ENCODE peak calls at places on chromosomes 5 and 9, in four cellular contexts. Q is CD4-positive, alpha-beta T cell; P is astrocyte; G is A673. C is an unnamed sample.

GRCh38 chr5:95850391-95850894 is 27.9 kb upstream of the GLRX start:
- DNase-seq in Q (no peak), P (no peak), G (no peak), C (no peak)

GRCh38 chr9:136695435-136695895 is 8.2 kb upstream of the AGPAT2 start:
- DNase-seq in Q (no peak), P (no peak), G (no peak), C (no peak)

GRCh38 chr9:108786756-108787663 is 68.8 kb downstream of the ACTL7B start:
- DNase-seq in Q (no peak), P (peak; percentile 53), G (peak; percentile 85), C (no peak)

GRCh38 chr9:137077010-137077747 is at the start of gene UAP1L1:
- DNase-seq in Q (peak; percentile 15), P (peak; percentile 34), G (peak; percentile 58), C (no peak)

GRCh38 chr5:180668835-180669596 is 19.6 kb upstream of the FLT4 start:
- DNase-seq in Q (no peak), P (no peak), G (no peak), C (no peak)

GRCh38 chr9:89536145-89536574 is 38.2 kb upstream of the SEMA4D start:
- DNase-seq in Q (no peak), P (no peak), G (no peak), C (no peak)

GRCh38 chr9:130498918-130499698 is 54.3 kb downstream of the ASS1 start:
- DNase-seq in Q (no peak), P (no peak), G (no peak), C (no peak)

GRCh38 chr5:44365351-44365750 is 23.9 kb downstream of the FGF10 start:
- DNase-seq in Q (no peak), P (no peak), G (no peak), C (no peak)

GRCh38 chr9:70120834-70121510 is 77.3 kb downstream of the MAMDC2 start:
- DNase-seq in Q (no peak), P (peak; percentile 97), G (no peak), C (peak; percentile 92)

GRCh38 chr9:100589582-100589981 is 11.7 kb downstream of the CAVIN4 start:
- DNase-seq in Q (no peak), P (peak; percentile 87), G (no peak), C (no peak)

GRCh38 chr9:131734165-131734610 is 5.7 kb downstream of the RAPGEF1 start:
- DNase-seq in Q (peak; percentile 50), P (no peak), G (peak; percentile 68), C (no peak)

GRCh38 chr5:34043099-34043876 is at the start of gene C1QTNF3:
- DNase-seq in Q (no peak), P (peak; percentile 57), G (no peak), C (no peak)

GRCh38 chr9:86829496-86830046 is 117.7 kb downstream of the GAS1 start:
- DNase-seq in Q (no peak), P (no peak), G (no peak), C (no peak)

GRCh38 chr9:92501671-92502393 is 19.5 kb upstream of the ASPN start:
- DNase-seq in Q (no peak), P (no peak), G (peak; percentile 30), C (peak; percentile 88)

GRCh38 chr5:41707853-41708603 is 162.2 kb downstream of the OXCT1 start:
- DNase-seq in Q (no peak), P (peak; percentile 20), G (peak; percentile 68), C (no peak)

GRCh38 chr5:174793684-174794328 is 69.4 kb downstream of the MSX2 start:
- DNase-seq in Q (peak; percentile 10), P (peak; percentile 22), G (peak; percentile 73), C (peak; percentile 74)

GRCh38 chr9:98958271-98958989 is 14.7 kb downstream of the COL15A1 start:
- DNase-seq in Q (no peak), P (peak; percentile 87), G (no peak), C (peak; percentile 80)

GRCh38 chr5:94793816-94794198 is 175.3 kb downstream of the SLF1 start:
- DNase-seq in Q (no peak), P (peak; percentile 74), G (no peak), C (no peak)

GRCh38 chr5:175254155-175254554 is 189.8 kb downstream of the DRD1 start:
- DNase-seq in Q (no peak), P (peak; percentile 84), G (no peak), C (no peak)

GRCh38 chr9:85914108-85914507 is 26.8 kb upstream of the NAA35 start:
- DNase-seq in Q (no peak), P (no peak), G (no peak), C (no peak)

GRCh38 chr5:139462582-139463276 is at the start of gene ECSCR:
- DNase-seq in Q (no peak), P (peak; percentile 22), G (peak; percentile 49), C (no peak)

GRCh38 chr5:141330299-141331080 is at the start of gene PCDHGA1:
- DNase-seq in Q (no peak), P (no peak), G (no peak), C (no peak)

GRCh38 chr5:169945831-169946261 is 34.4 kb downstream of the INSYN2B start:
- DNase-seq in Q (no peak), P (peak; percentile 92), G (peak; percentile 68), C (no peak)

GRCh38 chr9:4197548-4197947 is 102.3 kb downstream of the GLIS3 start:
- DNase-seq in Q (no peak), P (no peak), G (peak; percentile 56), C (no peak)

GRCh38 chr9:81465468-81466002 is 223.8 kb downstream of the TLE1 start:
- DNase-seq in Q (no peak), P (no peak), G (no peak), C (no peak)

DNA sequence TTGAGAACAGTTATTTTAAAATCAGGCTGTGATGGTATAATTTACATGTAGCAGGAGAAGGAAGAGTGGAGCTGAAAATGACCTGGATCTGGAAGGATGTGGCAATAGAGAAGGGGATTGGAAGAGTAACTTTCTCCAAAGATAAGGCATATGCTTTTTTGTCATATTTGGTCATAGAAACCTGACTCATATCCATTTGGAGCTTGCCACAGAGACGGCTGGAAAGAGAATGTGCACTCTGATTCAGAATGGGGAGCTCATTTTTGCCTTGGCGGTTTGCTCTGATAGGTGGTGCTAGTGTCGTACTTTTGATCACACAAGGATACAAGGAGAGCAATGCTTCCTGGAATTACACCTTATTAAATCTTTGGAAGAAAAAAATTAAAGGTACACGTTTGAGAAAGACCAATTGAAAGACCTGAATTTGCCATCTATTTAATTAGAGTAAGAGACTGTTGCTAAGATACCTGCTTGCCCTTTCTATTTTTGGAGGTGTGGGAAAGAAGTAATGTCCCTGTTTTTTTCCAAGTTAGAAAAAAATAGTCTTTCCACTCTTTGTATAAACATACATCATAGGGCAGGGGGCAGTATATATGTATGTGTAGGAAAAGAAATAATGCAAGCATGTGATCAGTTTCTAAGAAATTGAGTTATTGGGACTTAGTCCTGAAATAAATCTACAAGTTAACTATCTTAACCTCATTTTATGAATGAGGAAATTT is 5.4 kb downstream of the LSM11 start:
- DNase-seq in Q (no peak), P (peak; percentile 90), G (no peak), C (no peak)
- H3K27ac ChIP-seq in Q (no peak overlapping the region), P (peak overlapping the region; percentile 78), G (no peak overlapping the region), C (peak overlapping the region; percentile 11)

GRCh38 chr5:83567741-83568530 is 96.4 kb downstream of the VCAN start:
- DNase-seq in Q (no peak), P (peak; percentile 97), G (no peak), C (no peak)

GRCh38 chr5:83562207-83562606 is 90.7 kb downstream of the VCAN start:
- DNase-seq in Q (no peak), P (no peak), G (no peak), C (no peak)

GRCh38 chr5:83562817-83563557 is 91.4 kb downstream of the VCAN start:
- DNase-seq in Q (no peak), P (no peak), G (no peak), C (no peak)

GRCh38 chr5:83563631-83564030 is 92.1 kb downstream of the VCAN start:
- DNase-seq in Q (no peak), P (no peak), G (no peak), C (no peak)

GRCh38 chr5:83564069-83564749 is 92.7 kb downstream of the VCAN start:
- DNase-seq in Q (no peak), P (no peak), G (peak; percentile 52), C (no peak)
- H3K27ac ChIP-seq in Q (no peak overlapping the region), P (no peak overlapping the region), G (no peak overlapping the region), C (no peak overlapping the region)

DNA sequence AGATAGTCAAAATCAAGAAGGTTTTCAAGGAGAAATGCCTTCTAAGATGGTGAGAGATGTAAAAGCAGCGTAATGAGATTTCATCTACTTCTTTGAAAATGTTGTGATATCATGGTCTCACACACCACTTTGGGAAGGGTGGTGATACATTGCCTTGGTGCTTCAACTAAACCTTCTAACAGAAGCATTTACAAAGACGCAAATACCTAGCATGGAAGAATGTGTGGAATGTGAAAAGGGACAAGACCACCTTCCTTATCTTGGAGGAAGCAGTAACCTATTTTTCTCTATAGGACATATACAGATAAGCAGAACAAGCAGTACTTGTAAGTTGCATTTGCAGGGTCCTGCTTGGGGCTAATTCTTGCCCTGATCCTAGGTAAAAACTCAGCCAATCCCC is 38.8 kb downstream of the PCA3 start:
- DNase-seq in Q (no peak), P (no peak), G (no peak), C (no peak)
- H3K27ac ChIP-seq in Q (no peak overlapping the region), P (no peak overlapping the region), G (no peak overlapping the region), C (no peak overlapping the region)

GRCh38 chr5:76204713-76205112 is 121.5 kb downstream of the SV2C start:
- DNase-seq in Q (no peak), P (no peak), G (peak; percentile 16), C (no peak)
- H3K27ac ChIP-seq in Q (no peak overlapping the region), P (no peak overlapping the region), G (no peak overlapping the region), C (no peak overlapping the region)

GRCh38 chr5:103346162-103346748 is 87.7 kb downstream of the MACIR start:
- DNase-seq in Q (no peak), P (no peak), G (no peak), C (no peak)
- H3K27ac ChIP-seq in Q (no peak overlapping the region), P (no peak overlapping the region), G (no peak overlapping the region), C (no peak overlapping the region)

GRCh38 chr9:113822315-113822714 is 53.8 kb upstream of the ZNF618 start:
- DNase-seq in Q (no peak), P (no peak), G (no peak), C (no peak)

GRCh38 chr9:113823421-113823820 is 52.7 kb upstream of the ZNF618 start:
- DNase-seq in Q (no peak), P (no peak), G (no peak), C (no peak)

DNA sequence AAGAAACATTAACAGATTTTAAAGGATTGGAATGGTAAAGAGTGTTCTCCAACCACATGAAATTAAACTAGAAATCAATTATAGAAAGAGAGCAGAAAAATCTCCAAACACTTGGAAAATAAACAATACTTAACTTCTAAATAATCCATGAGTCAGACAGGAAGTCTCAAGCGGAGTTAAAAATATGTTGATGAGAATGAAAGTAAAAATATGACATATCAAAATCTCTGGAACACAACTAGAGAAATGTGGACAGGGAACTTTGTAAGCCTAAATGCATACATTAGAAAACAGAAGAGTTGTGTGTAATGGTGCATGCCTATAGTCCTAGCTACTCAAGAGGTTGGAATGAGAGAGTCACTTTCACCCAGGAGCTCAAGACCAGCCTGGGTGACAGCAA is 47.9 kb upstream of the ZNF618 start:
- DNase-seq in Q (no peak), P (no peak), G (peak; percentile 18), C (no peak)
- H3K27ac ChIP-seq in Q (no peak overlapping the region), P (no peak overlapping the region), G (no peak overlapping the region), C (peak overlapping the region; percentile 6)

DNA sequence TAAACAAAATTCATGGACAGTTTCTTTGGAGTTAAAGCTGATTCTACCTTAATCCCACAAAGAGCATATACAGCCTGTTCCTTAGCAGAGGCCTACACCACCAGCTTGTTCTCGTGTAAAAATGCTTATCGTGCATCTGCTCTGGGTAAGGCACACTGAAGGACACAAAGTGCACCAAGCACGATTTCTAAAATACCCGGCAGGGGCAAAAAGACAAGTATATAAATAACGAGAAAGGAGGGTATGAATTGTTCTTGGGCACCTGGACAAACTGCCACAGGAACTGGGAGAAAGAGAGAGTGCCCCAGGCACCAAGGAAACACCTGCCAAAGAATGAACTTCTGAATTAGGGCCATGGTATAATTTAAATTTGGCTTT is 25.3 kb downstream of the NSUN2 start:
- DNase-seq in Q (no peak), P (no peak), G (no peak), C (no peak)
- H3K27ac ChIP-seq in Q (no peak overlapping the region), P (no peak overlapping the region), G (no peak overlapping the region), C (no peak overlapping the region)